ENCODE peak calls at places on chromosomes 5 and 9, in nine cellular contexts. U is fibroblast of lung, R is RWPE1, A is spleen, X is colonic mucosa, W is AG10803, S is IMR-90, N is lower lobe of right lung, F is kidney. Q is an unnamed sample.

GRCh38 chr9:137547687-137548543 is 2.3 kb downstream of the PNPLA7 start:
- DNase-seq in U (no peak), R (no peak), A (no peak), X (no peak), W (no peak), S (no peak), N (no peak), F (peak), Q (no peak)

GRCh38 chr5:97164846-97165245 is 18.2 kb downstream of the RIOK2 start:
- DNase-seq in U (no peak), R (no peak), A (no peak), X (no peak), W (peak), S (peak), N (no peak), F (no peak), Q (peak)

GRCh38 chr5:94903719-94904118 is 285.2 kb downstream of the SLF1 start:
- DNase-seq in U (peak), R (no peak), A (no peak), X (no peak), W (no peak), S (no peak), N (no peak), F (no peak), Q (no peak)

GRCh38 chr5:147712583-147712982 is 69.9 kb downstream of the JAKMIP2 start:
- DNase-seq in U (no peak), R (no peak), A (no peak), X (no peak), W (no peak), S (no peak), N (no peak), F (no peak), Q (no peak)

GRCh38 chr5:148653840-148654781 is at the start of gene HTR4:
- DNase-seq in U (no peak), R (no peak), A (no peak), X (peak), W (no peak), S (no peak), N (no peak), F (peak), Q (no peak)

GRCh38 chr5:21171038-21171437 is 1183.0 kb upstream of the CDH18 start:
- DNase-seq in U (no peak), R (no peak), A (no peak), X (no peak), W (no peak), S (no peak), N (no peak), F (no peak), Q (no peak)

GRCh38 chr5:107687937-107688336 is 17.2 kb upstream of the EFNA5 start:
- DNase-seq in U (no peak), R (no peak), A (no peak), X (no peak), W (no peak), S (no peak), N (no peak), F (no peak), Q (no peak)

GRCh38 chr5:71972777-71973473 is 134.3 kb upstream of the MAP1B start:
- DNase-seq in U (no peak), R (no peak), A (no peak), X (no peak), W (no peak), S (no peak), N (no peak), F (no peak), Q (no peak)

GRCh38 chr5:94969174-94969573 is 315.7 kb downstream of the MCTP1 start:
- DNase-seq in U (peak), R (peak), A (no peak), X (no peak), W (peak), S (peak), N (no peak), F (no peak), Q (peak)

GRCh38 chr9:136052433-136052880 is 42.6 kb downstream of the NACC2 start:
- DNase-seq in U (no peak), R (peak), A (no peak), X (peak), W (peak), S (no peak), N (no peak), F (peak), Q (peak)

GRCh38 chr9:126248680-126249079 is 77.9 kb upstream of the MVB12B start:
- DNase-seq in U (peak), R (peak), A (no peak), X (no peak), W (peak), S (peak), N (no peak), F (no peak), Q (peak)

GRCh38 chr5:56814963-56815656 is at the start of gene MAP3K1:
- DNase-seq in U (peak), R (peak), A (peak), X (peak), W (peak), S (peak), N (peak), F (peak), Q (peak)

GRCh38 chr5:132391247-132391646 is 21.7 kb downstream of the SLC22A5 start:
- DNase-seq in U (no peak), R (no peak), A (no peak), X (no peak), W (no peak), S (no peak), N (no peak), F (no peak), Q (no peak)

GRCh38 chr5:1468247-1468612 is 23.0 kb upstream of the SLC6A3 start:
- DNase-seq in U (peak), R (no peak), A (no peak), X (peak), W (peak), S (no peak), N (no peak), F (no peak), Q (no peak)

GRCh38 chr5:95799181-95799835 is 23.2 kb downstream of the GLRX start:
- DNase-seq in U (no peak), R (no peak), A (no peak), X (no peak), W (no peak), S (no peak), N (no peak), F (no peak), Q (no peak)

GRCh38 chr9:112819635-112820496 is 69.3 kb downstream of the SNX30 start:
- DNase-seq in U (peak), R (peak), A (no peak), X (peak), W (peak), S (peak), N (no peak), F (no peak), Q (peak)

GRCh38 chr9:11190719-11191118 is 577.9 kb upstream of the PTPRD start:
- DNase-seq in U (no peak), R (no peak), A (no peak), X (no peak), W (no peak), S (no peak), N (no peak), F (no peak), Q (no peak)

GRCh38 chr5:10335711-10336470 is 17.6 kb upstream of the MARCHF6 start:
- DNase-seq in U (no peak), R (no peak), A (no peak), X (peak), W (no peak), S (no peak), N (no peak), F (no peak), Q (no peak)

GRCh38 chr5:98942849-98943248 is 14.0 kb upstream of the CHD1 start:
- DNase-seq in U (peak), R (no peak), A (no peak), X (no peak), W (no peak), S (no peak), N (no peak), F (no peak), Q (no peak)

GRCh38 chr5:13662646-13663045 is 281.8 kb downstream of the DNAH5 start:
- DNase-seq in U (no peak), R (no peak), A (no peak), X (no peak), W (peak), S (peak), N (no peak), F (no peak), Q (no peak)

GRCh38 chr5:64144429-64145215 is 21.0 kb upstream of the RNF180 start:
- DNase-seq in U (peak), R (peak), A (no peak), X (no peak), W (peak), S (no peak), N (no peak), F (no peak), Q (no peak)

GRCh38 chr9:134562146-134562753 is 79.4 kb upstream of the COL5A1 start:
- DNase-seq in U (no peak), R (no peak), A (no peak), X (no peak), W (no peak), S (peak), N (no peak), F (peak), Q (no peak)

GRCh38 chr5:43649256-43649655 is 46.3 kb downstream of the NNT start:
- DNase-seq in U (peak), R (no peak), A (no peak), X (no peak), W (peak), S (peak), N (no peak), F (no peak), Q (peak)

GRCh38 chr9:110131499-110131898 is 76.5 kb downstream of the C9orf152 start:
- DNase-seq in U (no peak), R (no peak), A (no peak), X (no peak), W (no peak), S (peak), N (no peak), F (no peak), Q (peak)

GRCh38 chr9:2055203-2055658 is 40.1 kb downstream of the SMARCA2 start:
- DNase-seq in U (peak), R (no peak), A (no peak), X (no peak), W (peak), S (peak), N (no peak), F (no peak), Q (peak)

GRCh38 chr9:134653259-134654009 is 11.8 kb downstream of the COL5A1 start:
- DNase-seq in U (no peak), R (no peak), A (peak), X (no peak), W (no peak), S (no peak), N (no peak), F (peak), Q (no peak)

GRCh38 chr9:25602366-25603044 is 75.7 kb downstream of the TUSC1 start:
- DNase-seq in U (no peak), R (no peak), A (no peak), X (peak), W (no peak), S (no peak), N (no peak), F (no peak), Q (no peak)

GRCh38 chr9:74521009-74521408 is 23.9 kb downstream of the RORB start:
- DNase-seq in U (peak), R (no peak), A (no peak), X (no peak), W (no peak), S (no peak), N (no peak), F (no peak), Q (no peak)

GRCh38 chr9:77877976-77878375 is 153.6 kb downstream of the GNAQ start:
- DNase-seq in U (no peak), R (no peak), A (no peak), X (no peak), W (peak), S (no peak), N (no peak), F (no peak), Q (no peak)

GRCh38 chr5:170070556-170071412 is 34.9 kb upstream of the FOXI1 start:
- DNase-seq in U (peak), R (peak), A (no peak), X (peak), W (peak), S (peak), N (peak), F (peak), Q (peak)

GRCh38 chr9:132372177-132373095 is 17.6 kb upstream of the SETX start:
- DNase-seq in U (no peak), R (no peak), A (peak), X (peak), W (no peak), S (peak), N (peak), F (no peak), Q (no peak)

DNA sequence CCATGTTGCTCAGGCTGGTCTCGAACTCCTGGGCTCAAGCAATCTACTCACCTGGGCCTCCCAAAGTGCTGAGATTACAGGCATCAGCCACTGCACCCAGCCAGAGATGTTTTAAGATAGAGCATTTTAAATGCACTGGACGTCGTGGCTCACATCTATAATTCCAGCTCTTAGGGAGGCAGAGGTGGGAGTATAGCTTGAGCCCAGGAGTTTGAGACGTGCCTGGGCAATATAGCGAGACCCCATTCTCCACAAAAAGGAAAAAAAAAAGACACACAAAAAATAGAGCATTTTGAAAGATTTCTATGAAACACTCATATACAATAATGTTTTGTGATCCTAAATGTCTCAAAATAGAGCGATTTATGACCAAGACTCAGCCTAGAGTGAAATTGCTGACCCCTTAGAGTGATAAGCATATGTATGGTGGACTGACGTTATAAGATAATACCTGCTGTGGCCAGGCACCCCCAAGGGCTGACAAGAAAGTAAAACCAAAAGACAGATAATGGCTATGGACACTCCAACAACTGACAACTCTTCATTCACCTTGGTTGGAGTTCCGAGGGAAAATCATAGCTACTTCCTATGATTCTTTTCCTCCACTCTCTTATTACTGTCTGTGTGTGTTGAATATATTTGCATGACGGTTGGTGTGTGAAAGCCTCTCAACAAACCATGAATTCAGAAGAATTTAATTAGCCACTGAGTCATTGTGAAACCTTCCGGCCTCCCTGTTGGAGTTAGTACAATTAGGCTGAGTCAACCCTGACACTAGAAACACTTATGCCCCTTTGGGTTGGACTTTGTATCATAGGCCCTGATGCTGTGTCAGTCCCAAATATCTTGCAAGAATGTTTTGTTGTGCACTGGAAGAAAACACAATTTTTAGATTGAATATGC is 526.5 kb upstream of the NUDT12 start:
- DNase-seq in U (no peak), R (no peak), A (no peak), X (no peak), W (peak), S (no peak), N (no peak), F (no peak), Q (no peak)
- TF ChIP-seq CTCF in U (no peak), R (no peak), A (no peak), X (no peak), W (no peak), S (no peak), N (no peak), F (no peak), Q (no peak)

GRCh38 chr9:106862115-106862945 is 636 bp upstream of the ZNF462 start:
- DNase-seq in U (peak), R (peak), A (no peak), X (peak), W (peak), S (peak), N (no peak), F (peak), Q (peak)
- TF ChIP-seq CTCF in U (peak), R (no peak), A (no peak), X (no peak), W (peak), S (peak), N (no peak), F (no peak), Q (no peak)

GRCh38 chr5:59660737-59661136 is 232.8 kb downstream of the PDE4D start:
- DNase-seq in U (peak), R (peak), A (no peak), X (no peak), W (peak), S (peak), N (no peak), F (no peak), Q (peak)
- TF ChIP-seq CTCF in U (peak), R (peak), A (no peak), X (peak), W (peak), S (peak), N (peak), F (peak), Q (peak)

GRCh38 chr9:35814106-35814840 is 569 bp downstream of the HINT2 start:
- DNase-seq in U (peak), R (peak), A (peak), X (peak), W (peak), S (peak), N (peak), F (peak), Q (peak)
- TF ChIP-seq CTCF in U (no peak), R (no peak), A (peak), X (no peak), W (peak), S (peak), N (peak), F (peak), Q (peak)

DNA sequence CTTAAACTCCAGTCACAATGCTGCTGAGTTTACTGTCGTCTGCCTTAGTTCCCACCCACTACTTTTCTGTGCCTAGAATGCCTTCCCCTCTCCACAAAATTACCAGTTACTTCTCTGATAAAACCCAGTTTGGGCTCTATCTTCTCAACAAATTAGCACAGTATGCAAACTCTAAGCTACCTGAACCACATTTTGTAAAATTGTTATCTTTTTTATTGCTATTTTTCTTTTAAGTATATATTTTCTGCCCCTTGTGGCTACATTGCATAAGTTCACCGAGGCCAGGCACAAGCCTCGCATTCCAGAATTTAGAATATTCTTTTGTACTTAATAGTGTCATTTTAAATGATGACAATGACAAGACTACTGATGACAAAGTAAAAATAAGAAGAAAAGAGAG is 60.0 kb downstream of the POU5F2 start:
- DNase-seq in U (no peak), R (no peak), A (no peak), X (no peak), W (no peak), S (no peak), N (no peak), F (no peak), Q (no peak)
- TF ChIP-seq CTCF in U (no peak), R (no peak), A (no peak), X (no peak), W (peak), S (peak), N (no peak), F (no peak), Q (peak)

GRCh38 chr5:100899675-100900074 is 3.4 kb downstream of the ST8SIA4 start:
- DNase-seq in U (no peak), R (no peak), A (no peak), X (no peak), W (no peak), S (no peak), N (no peak), F (no peak), Q (no peak)

GRCh38 chr5:100901851-100902341 is 1.2 kb downstream of the ST8SIA4 start:
- DNase-seq in U (peak), R (no peak), A (peak), X (peak), W (no peak), S (no peak), N (peak), F (no peak), Q (no peak)

GRCh38 chr5:100898504-100899346 is 4.4 kb downstream of the ST8SIA4 start:
- DNase-seq in U (no peak), R (no peak), A (no peak), X (no peak), W (no peak), S (no peak), N (no peak), F (no peak), Q (no peak)

GRCh38 chr5:100900796-100901731 is 2.0 kb downstream of the ST8SIA4 start:
- DNase-seq in U (peak), R (peak), A (peak), X (peak), W (peak), S (peak), N (peak), F (peak), Q (no peak)

GRCh38 chr5:100900142-100900795 is 2.8 kb downstream of the ST8SIA4 start:
- DNase-seq in U (peak), R (no peak), A (peak), X (peak), W (no peak), S (no peak), N (peak), F (peak), Q (no peak)
- TF ChIP-seq CTCF in U (no peak), R (no peak), A (peak), X (no peak), W (no peak), S (no peak), N (peak), F (no peak), Q (no peak)

GRCh38 chr9:9585920-9586319 is 1026.9 kb downstream of the PTPRD start:
- DNase-seq in U (no peak), R (no peak), A (no peak), X (no peak), W (no peak), S (no peak), N (no peak), F (no peak), Q (no peak)
- TF ChIP-seq CTCF in U (no peak), R (no peak), A (no peak), X (no peak), W (no peak), S (no peak), N (no peak), F (no peak), Q (no peak)

GRCh38 chr5:155029240-155029639 is 15.7 kb downstream of the KIF4B start:
- DNase-seq in U (no peak), R (no peak), A (no peak), X (no peak), W (no peak), S (no peak), N (no peak), F (no peak), Q (no peak)

GRCh38 chr5:155025890-155026289 is 12.3 kb downstream of the KIF4B start:
- DNase-seq in U (no peak), R (no peak), A (no peak), X (no peak), W (no peak), S (no peak), N (no peak), F (no peak), Q (no peak)

GRCh38 chr5:155024015-155024414 is 10.5 kb downstream of the KIF4B start:
- DNase-seq in U (no peak), R (no peak), A (no peak), X (no peak), W (no peak), S (no peak), N (peak), F (no peak), Q (no peak)

GRCh38 chr5:155023320-155023719 is 9.8 kb downstream of the KIF4B start:
- DNase-seq in U (no peak), R (no peak), A (no peak), X (no peak), W (no peak), S (no peak), N (no peak), F (no peak), Q (no peak)

GRCh38 chr5:155027993-155028629 is 14.6 kb downstream of the KIF4B start:
- DNase-seq in U (no peak), R (peak), A (no peak), X (no peak), W (no peak), S (no peak), N (no peak), F (no peak), Q (no peak)
- TF ChIP-seq CTCF in U (no peak), R (peak), A (no peak), X (no peak), W (peak), S (no peak), N (peak), F (no peak), Q (peak)

Q was measured in HFFc6.